ENCODE peak calls at places on chromosome 14, in ten cellular contexts. M is H4; Q is AG09319; O is ACHN; Z is EH; B is tibial artery; J is AG04449; F is GM03348; V is stimulated activated CD8-positive, alpha-beta memory T cell treated with anti-CD3 and anti-CD28 coated beads, Interleukin-4, amount 100 ng/mL, for 4 hours; G is lung microvascular endothelial cell. D is an unnamed sample.

GRCh38 chr14:105474478-105475268 is at the start of gene CRIP2:
- DNase-seq in M (no peak), Q (no peak), O (peak), Z (peak), B (peak), J (no peak), F (peak), V (no peak), G (peak), D (peak)

GRCh38 chr14:57526942-57527341 is 33.3 kb upstream of the CCDC198 start:
- DNase-seq in M (no peak), Q (no peak), O (no peak), Z (no peak), B (no peak), J (no peak), F (no peak), V (no peak), G (no peak), D (no peak)

GRCh38 chr14:22118894-22119477 is 445.4 kb upstream of the OR4E1 start:
- DNase-seq in M (peak), Q (no peak), O (no peak), Z (peak), B (no peak), J (no peak), F (no peak), V (no peak), G (no peak), D (no peak)

GRCh38 chr14:102086346-102086971 is 385 bp downstream of the HSP90AA1 start:
- DNase-seq in M (no peak), Q (no peak), O (peak), Z (peak), B (peak), J (no peak), F (peak), V (peak), G (peak), D (peak)

GRCh38 chr14:64210211-64210610 is 84.0 kb downstream of the ESR2 start:
- DNase-seq in M (no peak), Q (no peak), O (no peak), Z (no peak), B (no peak), J (no peak), F (no peak), V (no peak), G (no peak), D (no peak)

GRCh38 chr14:59429798-59430197 is 35.4 kb downstream of the GPR135 start:
- DNase-seq in M (no peak), Q (no peak), O (no peak), Z (no peak), B (no peak), J (no peak), F (no peak), V (no peak), G (no peak), D (no peak)

GRCh38 chr14:35682802-35683201 is 126.3 kb downstream of the RALGAPA1 start:
- DNase-seq in M (no peak), Q (no peak), O (peak), Z (no peak), B (no peak), J (no peak), F (no peak), V (no peak), G (no peak), D (no peak)

GRCh38 chr14:104248203-104249055 is 110.0 kb downstream of the KIF26A start:
- DNase-seq in M (no peak), Q (no peak), O (no peak), Z (no peak), B (no peak), J (no peak), F (no peak), V (no peak), G (no peak), D (no peak)

GRCh38 chr14:25944020-25944419 is 653.8 kb downstream of the NOVA1 start:
- DNase-seq in M (no peak), Q (no peak), O (no peak), Z (no peak), B (no peak), J (no peak), F (no peak), V (no peak), G (no peak), D (no peak)

D was measured in RPMI7951.